ENCODE peak calls at places on chromosomes 7 and 10, in nine cellular contexts. O, K, T, H, Y, J, G, B and I are unnamed samples.

GRCh38 chr7:105656922-105657521 is 75.7 kb upstream of the EFCAB10 start:
- DNase-seq in B (peak), O (peak), Y (no peak), T (no peak), H (no peak), K (peak), G (peak), J (no peak), I (no peak)

GRCh38 chr10:88851706-88852105 is at the start of gene ANKRD22:
- DNase-seq in Y (peak), K (no peak), J (no peak), H (peak), T (no peak), O (peak), G (no peak), B (no peak), I (no peak)

GRCh38 chr7:28955356-28955722 is 2.8 kb downstream of the TRIL start:
- DNase-seq in Y (no peak), J (no peak), O (no peak), T (no peak), B (no peak), H (no peak), G (no peak), K (no peak), I (no peak)

GRCh38 chr7:99224263-99224947 is 16.5 kb upstream of the KPNA7 start:
- DNase-seq in J (peak), G (no peak), Y (no peak), O (peak), K (no peak), B (peak), T (no peak), H (peak), I (no peak)

GRCh38 chr7:4472739-4473138 is 209.4 kb upstream of the FOXK1 start:
- DNase-seq in H (no peak), G (no peak), Y (no peak), K (no peak), O (no peak), J (no peak), T (no peak), B (no peak), I (no peak)

GRCh38 chr10:17147884-17148494 is 18.4 kb upstream of the CUBN start:
- DNase-seq in G (no peak), H (no peak), B (peak), J (no peak), O (no peak), Y (no peak), T (no peak), K (no peak), I (no peak)

GRCh38 chr7:144761493-144761892 is 74.4 kb downstream of the TPK1 start:
- DNase-seq in Y (no peak), K (no peak), H (peak), G (no peak), J (no peak), B (no peak), T (peak), O (no peak), I (no peak)

GRCh38 chr7:75815381-75816046 is 1.9 kb upstream of the CCL24 start:
- DNase-seq in O (no peak), Y (no peak), T (no peak), G (no peak), H (no peak), B (no peak), K (no peak), J (no peak), I (no peak)

GRCh38 chr7:133797355-133797754 is 329.8 kb upstream of the LRGUK start:
- DNase-seq in O (no peak), Y (no peak), B (no peak), G (no peak), J (no peak), T (no peak), K (no peak), H (no peak), I (no peak)

GRCh38 chr10:4243651-4244050 is 458.6 kb upstream of the KLF6 start:
- DNase-seq in J (peak), B (peak), T (peak), Y (no peak), G (peak), K (no peak), H (peak), O (peak), I (peak)

GRCh38 chr10:89389254-89389653 is 3.2 kb upstream of the IFIT1 start:
- DNase-seq in T (no peak), Y (no peak), J (no peak), K (no peak), H (peak), B (peak), O (no peak), G (no peak), I (no peak)

GRCh38 chr7:107581387-107582013 is 1.5 kb downstream of the BCAP29 start:
- DNase-seq in O (no peak), B (no peak), G (no peak), T (no peak), H (peak), J (no peak), K (no peak), Y (no peak), I (no peak)

GRCh38 chr10:121961456-121961855 is 13.6 kb downstream of the NSMCE4A start:
- DNase-seq in K (no peak), J (no peak), T (no peak), O (no peak), B (no peak), H (no peak), Y (no peak), G (no peak), I (no peak)

GRCh38 chr10:14329609-14330246 is 996 bp downstream of the FRMD4A start:
- DNase-seq in Y (no peak), O (no peak), J (no peak), H (no peak), B (no peak), G (no peak), K (no peak), T (no peak), I (no peak)

GRCh38 chr10:130190065-130190736 is 54.0 kb downstream of the GLRX3 start:
- DNase-seq in T (peak), K (peak), H (peak), G (peak), O (peak), J (peak), B (peak), Y (peak), I (peak)

GRCh38 chr7:30028749-30029635 is 780 bp downstream of the PLEKHA8 start:
- DNase-seq in H (peak), T (peak), O (peak), G (peak), Y (no peak), B (peak), J (no peak), K (peak), I (peak)

GRCh38 chr7:134502463-134502862 is 24.9 kb upstream of the AKR1B10 start:
- DNase-seq in H (peak), Y (peak), T (no peak), O (peak), G (peak), J (no peak), B (peak), K (no peak), I (no peak)

GRCh38 chr10:373516-374309 is 238.5 kb downstream of the ZMYND11 start:
- DNase-seq in H (peak), J (peak), B (no peak), Y (no peak), T (no peak), G (peak), K (no peak), O (no peak), I (no peak)

GRCh38 chr10:43254199-43254730 is 12.6 kb downstream of the RASGEF1A start:
- DNase-seq in H (no peak), Y (peak), J (no peak), K (no peak), T (peak), G (peak), B (no peak), O (no peak), I (no peak)

GRCh38 chr7:81925530-81925929 is 155.7 kb upstream of the HGF start:
- DNase-seq in H (no peak), J (no peak), K (no peak), B (no peak), Y (no peak), T (no peak), O (no peak), G (no peak), I (no peak)

GRCh38 chr7:77309714-77310220 is 106.4 kb downstream of the GSAP start:
- DNase-seq in O (no peak), G (no peak), Y (no peak), H (peak), T (no peak), B (no peak), J (no peak), K (no peak), I (no peak)

GRCh38 chr10:126705131-126705530 is 34.6 kb upstream of the C10orf90 start:
- DNase-seq in K (no peak), H (no peak), G (no peak), J (no peak), T (no peak), Y (no peak), O (no peak), B (no peak), I (no peak)

GRCh38 chr7:91957823-91958222 is 17.2 kb downstream of the AKAP9 start:
- DNase-seq in Y (no peak), O (no peak), B (no peak), J (no peak), G (no peak), K (no peak), H (no peak), T (no peak), I (no peak)

GRCh38 chr7:133201470-133201869 is 51.4 kb upstream of the EXOC4 start:
- DNase-seq in O (no peak), K (no peak), B (no peak), H (no peak), T (no peak), J (no peak), Y (no peak), G (no peak), I (no peak)

GRCh38 chr10:21336476-21337170 is 188.9 kb downstream of the SKIDA1 start:
- DNase-seq in B (peak), G (no peak), T (peak), J (peak), Y (peak), H (peak), K (no peak), O (peak), I (peak)

GRCh38 chr7:86643478-86644281 is at the start of gene GRM3:
- DNase-seq in Y (no peak), G (no peak), H (no peak), T (no peak), B (no peak), J (no peak), K (no peak), O (no peak), I (no peak)

GRCh38 chr10:117246997-117247667 is 6.2 kb downstream of the SLC18A2 start:
- DNase-seq in H (peak), O (no peak), J (no peak), K (no peak), Y (no peak), T (no peak), G (no peak), B (no peak), I (no peak)

GRCh38 chr7:151553356-151553755 is 33.7 kb upstream of the RHEB start:
- DNase-seq in H (no peak), G (no peak), T (no peak), Y (no peak), J (no peak), K (no peak), O (no peak), B (no peak), I (no peak)

GRCh38 chr10:63713191-63714144 is 192.3 kb downstream of the REEP3 start:
- DNase-seq in K (no peak), G (peak), B (peak), O (peak), Y (no peak), J (no peak), T (peak), H (peak), I (peak)

GRCh38 chr7:27168265-27168947 is 3.1 kb upstream of the HOXA9 start:
- DNase-seq in T (no peak), J (no peak), H (no peak), Y (peak), B (no peak), O (no peak), G (peak), K (no peak), I (no peak)

GRCh38 chr7:98034044-98035035 is 44.3 kb upstream of the OCM2 start:
- DNase-seq in G (no peak), B (no peak), H (peak), O (no peak), T (no peak), Y (no peak), J (no peak), K (no peak), I (no peak)

GRCh38 chr7:132430863-132431822 is 145.1 kb downstream of the PLXNA4 start:
- DNase-seq in O (peak), G (peak), T (no peak), J (no peak), Y (no peak), H (peak), B (peak), K (no peak), I (peak)

GRCh38 chr10:72335394-72336258 is 19.1 kb downstream of the DNAJB12 start:
- DNase-seq in O (peak), J (no peak), B (peak), K (no peak), G (peak), Y (peak), H (no peak), T (peak), I (no peak)

GRCh38 chr10:122346326-122346950 is 28.1 kb upstream of the PLEKHA1 start:
- DNase-seq in K (no peak), T (no peak), O (no peak), G (no peak), J (no peak), Y (no peak), H (no peak), B (no peak), I (no peak)

GRCh38 chr10:69898524-69898923 is 96.8 kb downstream of the COL13A1 start:
- DNase-seq in K (no peak), O (no peak), H (no peak), Y (no peak), B (no peak), J (no peak), T (no peak), G (no peak), I (no peak)

GRCh38 chr10:131865223-131865917 is 35.4 kb upstream of the PPP2R2D start:
- DNase-seq in O (no peak), K (no peak), J (no peak), H (no peak), B (no peak), G (peak), Y (no peak), T (no peak), I (no peak)

GRCh38 chr10:70167246-70167645 is 3.1 kb downstream of the SAR1A start:
- DNase-seq in O (no peak), H (no peak), J (no peak), T (no peak), G (no peak), K (no peak), Y (no peak), B (no peak), I (no peak)

GRCh38 chr7:152511736-152512135 is 75.9 kb upstream of the KMT2C start:
- DNase-seq in T (no peak), O (no peak), J (no peak), Y (no peak), G (no peak), H (no peak), B (no peak), K (no peak), I (no peak)